ENCODE peak calls at places on chromosomes 12 and 14, in nine cellular contexts. Q, X, L, Y, G, Z, I, F and V are unnamed samples.

GRCh38 chr14:42523656-42524055 is 917.0 kb downstream of the LRFN5 start:
- DNase-seq in Q (no peak), X (no peak), L (no peak), Y (peak), G (no peak), Z (no peak), I (no peak), F (peak), V (no peak)

GRCh38 chr12:50258167-50258551 is 25.2 kb downstream of the LIMA1 start:
- DNase-seq in Q (no peak), X (no peak), L (peak), Y (no peak), G (peak), Z (peak), I (peak), F (peak), V (no peak)

GRCh38 chr12:219891-220352 is 6.0 kb upstream of the SLC6A12 start:
- DNase-seq in Q (peak), X (peak), L (peak), Y (peak), G (peak), Z (peak), I (peak), F (peak), V (no peak)

GRCh38 chr12:120800665-120801064 is 75.0 kb downstream of the ACADS start:
- DNase-seq in Q (no peak), X (no peak), L (no peak), Y (no peak), G (peak), Z (no peak), I (no peak), F (no peak), V (no peak)

GRCh38 chr14:41749425-41749824 is 142.7 kb downstream of the LRFN5 start:
- DNase-seq in Q (peak), X (no peak), L (no peak), Y (peak), G (no peak), Z (no peak), I (no peak), F (peak), V (no peak)

GRCh38 chr12:117350140-117350539 is 11.3 kb downstream of the NOS1 start:
- DNase-seq in Q (no peak), X (no peak), L (no peak), Y (no peak), G (peak), Z (no peak), I (no peak), F (no peak), V (no peak)

GRCh38 chr14:72128629-72129028 is 196.4 kb downstream of the RGS6 start:
- DNase-seq in Q (no peak), X (no peak), L (no peak), Y (no peak), G (no peak), Z (no peak), I (no peak), F (no peak), V (no peak)

GRCh38 chr12:44405267-44405666 is 470.8 kb downstream of the NELL2 start:
- DNase-seq in Q (no peak), X (no peak), L (no peak), Y (no peak), G (no peak), Z (no peak), I (no peak), F (no peak), V (no peak)

GRCh38 chr12:20210795-20211194 is 157.5 kb upstream of the PDE3A start:
- DNase-seq in Q (no peak), X (no peak), L (no peak), Y (no peak), G (no peak), Z (no peak), I (no peak), F (no peak), V (no peak)

GRCh38 chr12:92408072-92408900 is 262.6 kb upstream of the BTG1 start:
- DNase-seq in Q (peak), X (no peak), L (peak), Y (peak), G (peak), Z (peak), I (no peak), F (peak), V (no peak)

GRCh38 chr14:104800600-104801283 is at the start of gene ZBTB42:
- DNase-seq in Q (peak), X (peak), L (peak), Y (peak), G (peak), Z (peak), I (peak), F (peak), V (no peak)

GRCh38 chr12:569091-569676 is 94.1 kb downstream of the NINJ2 start:
- DNase-seq in Q (no peak), X (no peak), L (no peak), Y (no peak), G (no peak), Z (no peak), I (no peak), F (no peak), V (no peak)

GRCh38 chr14:83558946-83559345 is 1971.0 kb upstream of the FLRT2 start:
- DNase-seq in Q (no peak), X (no peak), L (no peak), Y (no peak), G (no peak), Z (no peak), I (no peak), F (no peak), V (no peak)

GRCh38 chr14:50762001-50762930 is 68.7 kb downstream of the NIN start:
- DNase-seq in Q (peak), X (peak), L (no peak), Y (peak), G (peak), Z (no peak), I (no peak), F (peak), V (no peak)

GRCh38 chr14:106879241-106879640 is 1352.9 kb downstream of the TMEM121 start:
- DNase-seq in Q (no peak), X (no peak), L (no peak), Y (no peak), G (peak), Z (peak), I (no peak), F (peak), V (no peak)

GRCh38 chr12:53659609-53660008 is 16.3 kb downstream of the ATP5MC2 start:
- DNase-seq in Q (no peak), X (peak), L (no peak), Y (peak), G (no peak), Z (no peak), I (no peak), F (no peak), V (no peak)

GRCh38 chr14:100106661-100107112 is 41.5 kb downstream of the EVL start:
- DNase-seq in Q (no peak), X (no peak), L (peak), Y (no peak), G (peak), Z (peak), I (no peak), F (no peak), V (no peak)

GRCh38 chr12:104058796-104059195 is 5.5 kb upstream of the HCFC2 start:
- DNase-seq in Q (no peak), X (no peak), L (no peak), Y (no peak), G (peak), Z (no peak), I (no peak), F (no peak), V (no peak)

GRCh38 chr14:77099425-77100167 is 1.5 kb downstream of the CIPC start:
- DNase-seq in Q (peak), X (peak), L (peak), Y (peak), G (peak), Z (no peak), I (no peak), F (peak), V (peak)

GRCh38 chr14:87934185-87934584 is 58.8 kb downstream of the GALC start:
- DNase-seq in Q (no peak), X (peak), L (no peak), Y (no peak), G (peak), Z (no peak), I (no peak), F (no peak), V (no peak)

GRCh38 chr12:54725233-54725843 is 77.2 kb upstream of the DCD start:
- DNase-seq in Q (peak), X (no peak), L (no peak), Y (peak), G (peak), Z (no peak), I (no peak), F (peak), V (no peak)

GRCh38 chr12:50166776-50167025 is 468 bp downstream of the CERS5 start:
- DNase-seq in Q (no peak), X (no peak), L (peak), Y (no peak), G (no peak), Z (no peak), I (peak), F (peak), V (no peak)

GRCh38 chr14:24422261-24422660 is 7.2 kb downstream of the CBLN3 start:
- DNase-seq in Q (no peak), X (no peak), L (no peak), Y (no peak), G (no peak), Z (no peak), I (no peak), F (no peak), V (no peak)

DNA sequence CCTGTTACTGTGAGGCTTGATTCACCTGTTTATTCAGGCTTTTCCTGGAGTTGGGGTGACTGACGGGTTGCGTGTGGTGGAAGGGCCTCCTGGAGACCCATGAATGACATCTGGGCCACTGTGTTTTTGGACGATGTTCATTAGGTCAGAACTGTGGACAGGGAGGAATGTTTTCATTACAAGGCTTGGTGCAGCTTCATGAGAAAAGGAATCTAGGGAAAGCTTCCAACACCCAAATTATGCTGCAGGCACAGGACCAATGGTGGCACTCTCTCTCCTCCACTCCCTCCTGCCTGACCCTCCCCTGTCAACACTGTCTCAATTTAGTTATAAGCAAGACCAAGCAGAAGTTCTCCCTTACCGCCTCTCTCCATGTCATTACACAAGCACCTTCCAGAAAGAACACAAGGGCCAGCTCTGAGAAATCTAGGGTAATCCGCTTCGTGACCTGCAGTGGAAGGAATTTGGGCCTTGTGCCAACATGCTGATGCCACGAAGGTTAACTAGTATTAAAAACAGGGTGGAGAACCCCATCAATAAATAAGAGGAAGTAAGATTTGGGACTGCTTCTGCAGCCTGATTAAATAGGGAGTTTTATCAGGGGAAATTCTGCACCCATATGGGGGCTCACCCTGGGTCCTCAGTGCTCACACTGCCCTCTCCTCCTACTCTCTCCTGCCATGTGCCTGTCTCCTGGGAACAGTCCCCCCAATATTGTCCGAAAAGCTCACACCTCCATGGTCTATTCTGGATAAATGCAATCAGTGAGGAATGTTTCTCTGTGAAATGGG is 200.3 kb downstream of the KTN1 start:
- DNase-seq in Q (peak), X (peak), L (peak), Y (peak), G (peak), Z (peak), I (peak), F (peak), V (peak)
- H3K4me3 ChIP-seq in Q (no peak), X (no peak), L (no peak), Y (no peak), G (no peak), Z (no peak), I (no peak), F (no peak), V (no peak)

GRCh38 chr12:106582264-106582591 is 576 bp upstream of the RFX4 start:
- DNase-seq in Q (no peak), X (no peak), L (no peak), Y (no peak), G (no peak), Z (no peak), I (no peak), F (no peak), V (no peak)
- H3K4me3 ChIP-seq in Q (no peak), X (no peak), L (peak), Y (no peak), G (no peak), Z (peak), I (peak), F (no peak), V (no peak)

DNA sequence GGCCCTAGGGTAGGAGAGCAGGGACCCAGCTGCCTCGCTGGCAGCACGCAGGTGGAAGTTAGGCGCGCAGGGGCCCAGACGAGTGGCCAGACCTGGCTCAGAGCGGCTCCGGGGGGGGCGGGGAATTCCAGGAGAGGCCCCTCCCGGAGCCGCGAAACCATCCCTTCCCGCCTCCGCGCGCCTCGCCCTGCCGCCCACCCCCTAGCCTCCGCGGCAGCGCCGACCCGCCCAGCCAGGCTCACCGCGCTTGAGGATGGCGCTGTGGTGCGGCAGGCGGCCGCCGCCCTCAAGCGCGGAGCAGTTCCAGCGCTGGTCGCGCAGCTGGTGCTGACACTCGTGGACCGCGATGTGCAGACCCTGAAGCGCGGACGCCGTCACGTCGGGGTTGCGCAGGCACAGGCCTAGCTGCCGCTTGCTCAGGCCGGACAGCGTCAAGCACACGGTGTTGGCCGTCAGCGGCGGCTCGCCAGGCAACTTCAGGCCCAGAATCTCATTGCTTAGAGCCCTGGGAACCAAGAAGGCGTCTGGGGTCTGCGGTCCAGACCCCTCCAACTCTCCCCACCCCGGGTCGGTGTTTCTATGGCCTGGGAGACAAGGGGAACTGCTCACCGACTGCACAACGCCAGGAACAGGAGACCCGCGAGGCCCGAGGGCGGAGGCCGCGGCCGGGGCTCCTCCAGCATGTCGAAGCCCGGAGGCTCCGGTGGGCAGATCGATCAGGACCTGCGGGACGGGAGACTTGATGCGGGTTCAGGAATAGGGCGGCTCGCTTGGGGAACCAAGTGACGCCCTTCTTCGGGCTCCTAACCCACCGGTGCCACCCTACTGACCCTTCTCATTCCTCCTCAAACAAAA is 1.5 kb downstream of the WNT10B start:
- DNase-seq in Q (no peak), X (no peak), L (no peak), Y (peak), G (no peak), Z (peak), I (no peak), F (peak), V (no peak)
- H3K4me3 ChIP-seq in Q (no peak), X (no peak), L (peak), Y (no peak), G (peak), Z (no peak), I (peak), F (peak), V (no peak)

GRCh38 chr12:69352904-69353303 is 4.7 kb downstream of the LYZ start:
- DNase-seq in Q (no peak), X (no peak), L (no peak), Y (no peak), G (no peak), Z (no peak), I (no peak), F (no peak), V (no peak)

GRCh38 chr12:69350777-69351176 is 2.6 kb downstream of the LYZ start:
- DNase-seq in Q (no peak), X (no peak), L (no peak), Y (no peak), G (no peak), Z (no peak), I (no peak), F (no peak), V (no peak)

GRCh38 chr12:69348162-69348938 is at the start of gene LYZ:
- DNase-seq in Q (no peak), X (no peak), L (peak), Y (no peak), G (no peak), Z (no peak), I (no peak), F (no peak), V (no peak)

GRCh38 chr12:69351462-69352236 is 3.5 kb downstream of the LYZ start:
- DNase-seq in Q (no peak), X (no peak), L (no peak), Y (no peak), G (no peak), Z (no peak), I (no peak), F (no peak), V (no peak)

DNA sequence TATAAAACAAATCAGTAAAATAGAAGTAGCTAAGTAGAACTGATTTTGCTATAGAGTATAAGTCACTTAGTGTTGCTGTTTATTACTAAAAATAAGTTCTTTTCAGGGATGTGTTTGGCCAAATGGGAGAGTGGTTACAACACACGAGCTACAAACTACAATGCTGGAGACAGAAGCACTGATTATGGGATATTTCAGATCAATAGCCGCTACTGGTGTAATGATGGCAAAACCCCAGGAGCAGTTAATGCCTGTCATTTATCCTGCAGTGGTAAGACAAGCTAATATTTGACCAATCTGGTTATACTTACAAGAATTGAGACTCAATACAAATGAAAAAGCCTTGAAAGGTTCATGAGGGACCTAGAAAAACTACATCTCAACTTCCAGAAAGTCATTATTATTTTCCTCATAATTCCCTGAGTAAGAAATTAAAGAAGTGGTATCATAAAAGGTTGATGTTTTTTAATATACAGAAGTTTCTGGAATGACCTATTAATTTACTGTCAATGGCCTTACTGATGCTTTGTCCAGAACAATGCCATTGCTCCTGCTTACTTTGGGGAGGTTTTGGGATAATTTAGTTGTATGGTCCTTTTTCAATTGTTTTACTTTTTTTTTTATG is 1.9 kb downstream of the LYZ start:
- DNase-seq in Q (no peak), X (no peak), L (no peak), Y (no peak), G (no peak), Z (no peak), I (no peak), F (no peak), V (no peak)
- H3K4me3 ChIP-seq in Q (no peak), X (no peak), L (no peak), Y (no peak), G (no peak), Z (no peak), I (peak), F (no peak), V (no peak)

GRCh38 chr12:131195796-131196195 is 242.1 kb downstream of the ADGRD1 start:
- DNase-seq in Q (no peak), X (no peak), L (no peak), Y (no peak), G (no peak), Z (no peak), I (no peak), F (no peak), V (no peak)
- H3K4me3 ChIP-seq in Q (no peak), X (no peak), L (no peak), Y (no peak), G (no peak), Z (no peak), I (no peak), F (no peak), V (no peak)

GRCh38 chr12:16606117-16606200 is at the start of gene LMO3:
- DNase-seq in Q (no peak), X (no peak), L (no peak), Y (no peak), G (no peak), Z (no peak), I (no peak), F (no peak), V (no peak)
- H3K4me3 ChIP-seq in Q (peak), X (peak), L (peak), Y (peak), G (peak), Z (peak), I (peak), F (peak), V (no peak)

DNA sequence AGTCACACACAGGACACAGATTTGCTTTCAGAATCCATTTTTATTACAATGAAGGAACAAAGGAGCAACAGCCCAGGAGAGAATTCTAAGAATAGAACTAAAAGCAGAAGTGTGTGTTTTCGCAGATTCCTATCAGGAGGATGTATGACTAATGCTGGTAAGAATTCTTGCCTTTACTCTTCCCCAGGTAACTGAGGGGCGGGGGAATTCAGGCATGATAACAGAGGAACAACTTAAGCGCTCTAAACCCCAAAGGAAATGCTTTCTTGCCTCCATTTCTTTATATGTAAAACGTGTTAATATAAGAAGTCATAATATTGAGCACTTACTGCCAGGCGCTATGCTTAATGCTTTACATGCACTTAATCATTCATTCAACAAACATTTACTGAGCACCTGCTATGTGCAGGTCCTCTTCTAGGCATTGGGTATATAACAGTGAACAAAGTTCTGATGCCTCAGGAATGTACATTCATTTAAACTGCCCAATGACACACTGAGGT is 4.5 kb downstream of the HCAR1 start:
- DNase-seq in Q (no peak), X (no peak), L (no peak), Y (no peak), G (peak), Z (no peak), I (no peak), F (no peak), V (no peak)
- H3K4me3 ChIP-seq in Q (no peak), X (no peak), L (no peak), Y (no peak), G (no peak), Z (no peak), I (no peak), F (no peak), V (no peak)